ENCODE peak calls at places on chromosome 5, in nine cellular contexts. D is right lobe of liver, U is ovary, Q is breast epithelium, Y is suprapubic skin, C is sigmoid colon, R is heart left ventricle, I is Peyer's patch, M is body of pancreas. H is an unnamed sample. For H3K27me3, the result is how much of the 10 kb centered on the place peaks cover.

GRCh38 chr5:154078305-154078704 is 39.5 kb downstream of the MFAP3 start:
- DNase-seq in Q (no peak), I (no peak), U (no peak), C (no peak), R (no peak), Y (no peak), M (no peak), D (no peak), H (no peak)

GRCh38 chr5:82057051-82057450 is 85.2 kb downstream of the ATG10 start:
- DNase-seq in Y (no peak), I (no peak), R (no peak), Q (no peak), C (no peak), M (no peak), D (no peak), U (no peak), H (no peak)

GRCh38 chr5:132839426-132840301 is 9.2 kb upstream of the SHROOM1 start:
- DNase-seq in I (no peak), D (no peak), M (no peak), R (no peak), C (no peak), Q (no peak), Y (no peak), U (no peak), H (no peak)

GRCh38 chr5:66987949-66988838 is 208.4 kb downstream of the CD180 start:
- DNase-seq in Y (no peak), I (no peak), C (no peak), R (no peak), M (no peak), U (no peak), D (no peak), Q (no peak), H (no peak)

GRCh38 chr5:21199087-21199486 is 1211.1 kb upstream of the CDH18 start:
- DNase-seq in C (no peak), M (no peak), Q (no peak), Y (no peak), R (no peak), D (no peak), U (no peak), I (no peak), H (no peak)

GRCh38 chr5:33557605-33558004 is 116.8 kb downstream of the TARS1 start:
- DNase-seq in C (no peak), M (no peak), R (no peak), U (no peak), Q (no peak), I (no peak), Y (no peak), D (no peak), H (no peak)

GRCh38 chr5:176514244-176514918 is 22.8 kb downstream of the RNF44 start:
- DNase-seq in Q (no peak), D (no peak), C (no peak), U (no peak), Y (no peak), R (no peak), I (no peak), M (no peak), H (no peak)

GRCh38 chr5:74903165-74903787 is 37.1 kb upstream of the FAM169A start:
- DNase-seq in M (peak), Q (peak), Y (no peak), I (peak), R (no peak), U (no peak), C (no peak), D (peak), H (no peak)

GRCh38 chr5:132227235-132227484 is 493 bp downstream of the P4HA2 start:
- DNase-seq in C (no peak), R (no peak), Q (no peak), I (no peak), M (no peak), Y (peak), U (no peak), D (no peak), H (no peak)

GRCh38 chr5:31232273-31232888 is 38.9 kb downstream of the CDH6 start:
- DNase-seq in Q (no peak), U (no peak), I (no peak), C (no peak), D (no peak), R (no peak), M (peak), Y (no peak), H (no peak)

GRCh38 chr5:178458140-178458539 is 132.1 kb downstream of the COL23A1 start:
- DNase-seq in M (no peak), Y (no peak), I (peak), C (no peak), R (no peak), D (no peak), Q (no peak), U (no peak), H (no peak)

GRCh38 chr5:95984287-95984938 is 22.8 kb upstream of the ELL2 start:
- DNase-seq in R (no peak), Q (no peak), M (no peak), D (no peak), U (no peak), C (no peak), Y (no peak), I (no peak), H (no peak)

GRCh38 chr5:94433393-94434149 is 184.8 kb downstream of the KIAA0825 start:
- DNase-seq in Q (no peak), M (peak), U (no peak), D (no peak), R (no peak), I (no peak), C (peak), Y (no peak), H (no peak)

GRCh38 chr5:150777685-150778084 is 872 bp upstream of the SMIM3 start:
- DNase-seq in Y (no peak), R (no peak), I (no peak), Q (no peak), U (no peak), D (no peak), C (no peak), M (no peak), H (no peak)

GRCh38 chr5:2383678-2384025 is 367.8 kb downstream of the IRX2 start:
- DNase-seq in M (no peak), I (no peak), R (no peak), Y (no peak), C (no peak), U (no peak), D (no peak), Q (no peak), H (no peak)

GRCh38 chr5:9251379-9251980 is 294.4 kb downstream of the SEMA5A start:
- DNase-seq in Y (no peak), Q (no peak), R (no peak), M (no peak), U (no peak), I (no peak), D (no peak), C (no peak), H (no peak)

GRCh38 chr5:43602456-43602817 is 543 bp upstream of the NNT start:
- DNase-seq in I (peak), U (peak), Y (peak), R (no peak), D (no peak), C (peak), M (peak), Q (peak), H (no peak)

GRCh38 chr5:59529286-59529685 is 364.2 kb downstream of the PDE4D start:
- DNase-seq in R (no peak), C (no peak), Q (no peak), D (no peak), U (no peak), Y (no peak), M (no peak), I (no peak), H (no peak)

GRCh38 chr5:16685069-16685468 is 68.3 kb upstream of the RETREG1 start:
- DNase-seq in Q (no peak), M (no peak), R (no peak), U (no peak), I (no peak), Y (no peak), D (no peak), C (no peak), H (no peak)

GRCh38 chr5:5079871-5080270 is 60.3 kb upstream of the ADAMTS16 start:
- DNase-seq in Y (no peak), R (no peak), C (no peak), Q (no peak), U (no peak), D (no peak), M (no peak), I (no peak), H (peak)

GRCh38 chr5:137199201-137199600 is 299.9 kb downstream of the SPOCK1 start:
- DNase-seq in Y (no peak), I (no peak), Q (no peak), R (no peak), U (no peak), D (no peak), M (no peak), C (no peak), H (no peak)

GRCh38 chr5:39772307-39772706 is 347.5 kb upstream of the DAB2 start:
- DNase-seq in U (no peak), R (no peak), Q (no peak), I (no peak), Y (no peak), M (no peak), C (no peak), D (no peak), H (no peak)

GRCh38 chr5:2196989-2197531 is 314.3 kb upstream of the IRX4 start:
- DNase-seq in M (no peak), I (no peak), Q (no peak), R (no peak), U (no peak), D (no peak), Y (no peak), C (no peak), H (no peak)

GRCh38 chr5:25441810-25442209 is 797.0 kb upstream of the CDH10 start:
- DNase-seq in Y (no peak), Q (no peak), U (no peak), M (no peak), C (no peak), D (no peak), R (no peak), I (no peak), H (no peak)

GRCh38 chr5:52885614-52886013 is 97.9 kb downstream of the ITGA1 start:
- DNase-seq in I (no peak), D (no peak), Y (no peak), M (no peak), U (no peak), Q (no peak), R (no peak), C (no peak), H (no peak)

GRCh38 chr5:1732238-1732880 is 67.3 kb downstream of the MRPL36 start:
- DNase-seq in C (no peak), Q (no peak), I (no peak), D (peak), Y (no peak), U (no peak), M (no peak), R (no peak), H (no peak)

GRCh38 chr5:76403963-76404693 is 1.0 kb downstream of the IQGAP2 start:
- DNase-seq in U (no peak), Q (peak), R (peak), C (peak), D (peak), M (peak), Y (no peak), I (peak), H (no peak)

GRCh38 chr5:100780376-100780870 is 122.7 kb downstream of the ST8SIA4 start:
- DNase-seq in U (no peak), C (no peak), R (no peak), M (no peak), Y (no peak), D (no peak), I (no peak), Q (no peak), H (no peak)

GRCh38 chr5:104080646-104081175 is 518.1 kb upstream of the NUDT12 start:
- DNase-seq in C (no peak), R (no peak), I (no peak), D (no peak), Q (no peak), M (no peak), U (no peak), Y (no peak), H (no peak)

GRCh38 chr5:93722588-93722987 is 18.8 kb downstream of the POU5F2 start:
- DNase-seq in Y (no peak), U (no peak), R (no peak), D (no peak), I (no peak), Q (no peak), C (no peak), M (no peak), H (no peak)

GRCh38 chr5:167819406-167819805 is 472.0 kb upstream of the WWC1 start:
- DNase-seq in Y (no peak), Q (peak), U (no peak), M (no peak), D (no peak), C (no peak), I (no peak), R (no peak), H (no peak)

GRCh38 chr5:146680846-146681585 is 165.0 kb upstream of the GPR151 start:
- DNase-seq in C (no peak), M (no peak), I (no peak), D (no peak), U (no peak), Y (no peak), Q (no peak), R (no peak), H (no peak)

GRCh38 chr5:147482426-147483196 is 27.3 kb downstream of the DPYSL3 start:
- DNase-seq in R (no peak), U (no peak), M (peak), Y (no peak), I (no peak), D (no peak), Q (no peak), C (no peak), H (no peak)

GRCh38 chr5:57895766-57896165 is 413.2 kb upstream of the ACTBL2 start:
- DNase-seq in Y (no peak), C (no peak), U (no peak), I (no peak), M (no peak), Q (no peak), R (no peak), D (no peak), H (no peak)

GRCh38 chr5:14663734-14664269 is 716 bp upstream of the OTULIN start:
- DNase-seq in C (no peak), D (no peak), Y (no peak), M (no peak), Q (peak), I (peak), U (no peak), R (no peak), H (no peak)

GRCh38 chr5:172692981-172693380 is 51.9 kb downstream of the NEURL1B start:
- DNase-seq in Y (no peak), R (no peak), C (peak), I (no peak), M (no peak), Q (no peak), U (peak), D (peak), H (no peak)

GRCh38 chr5:176850371-176851245 is 40.2 kb downstream of the UNC5A start:
- DNase-seq in D (no peak), Y (no peak), M (no peak), C (no peak), Q (no peak), I (no peak), R (peak), U (no peak), H (no peak)

GRCh38 chr5:107005653-107006052 is 665.1 kb downstream of the EFNA5 start:
- DNase-seq in U (no peak), R (no peak), M (no peak), I (no peak), Y (no peak), D (no peak), Q (no peak), C (no peak), H (no peak)

GRCh38 chr5:144538845-144539244 is 368.2 kb downstream of the KCTD16 start:
- DNase-seq in D (no peak), M (no peak), Y (no peak), Q (no peak), U (no peak), R (no peak), I (no peak), C (no peak), H (no peak)

GRCh38 chr5:138213161-138214029 is at the start of gene CDC23:
- DNase-seq in D (peak), Q (peak), C (peak), M (peak), U (peak), Y (peak), R (peak), I (peak), H (peak)
- TF ChIP-seq POLR2A in D (peak), Q (peak), C (peak), M (peak), U (peak), Y (peak), R (peak), I (peak), H (no peak)

GRCh38 chr5:174303035-174303434 is 257.5 kb downstream of the NSG2 start:
- DNase-seq in Q (no peak), Y (no peak), U (no peak), D (no peak), I (no peak), M (no peak), R (no peak), C (no peak), H (no peak)

GRCh38 chr5:174306345-174307030 is 261.0 kb downstream of the NSG2 start:
- DNase-seq in Y (no peak), U (no peak), C (no peak), Q (no peak), D (no peak), R (no peak), I (no peak), M (no peak), H (no peak)

GRCh38 chr5:174303437-174304045 is 258.0 kb downstream of the NSG2 start:
- DNase-seq in Q (no peak), M (no peak), R (no peak), I (no peak), D (no peak), Y (no peak), U (no peak), C (no peak), H (no peak)

GRCh38 chr5:174307031-174307408 is 261.5 kb downstream of the NSG2 start:
- DNase-seq in C (no peak), I (no peak), D (no peak), Q (peak), Y (no peak), U (no peak), M (no peak), R (no peak), H (no peak)

GRCh38 chr5:174305241-174305681 is 259.8 kb downstream of the NSG2 start:
- DNase-seq in C (no peak), R (no peak), U (no peak), I (no peak), Y (no peak), M (no peak), Q (no peak), D (no peak), H (no peak)
- H3K27me3 ChIP-seq in C (under half), R (under half), U (under half), I (under half), Y (under half), M (under half), Q (under half), D (under half), H (under half)

DNA sequence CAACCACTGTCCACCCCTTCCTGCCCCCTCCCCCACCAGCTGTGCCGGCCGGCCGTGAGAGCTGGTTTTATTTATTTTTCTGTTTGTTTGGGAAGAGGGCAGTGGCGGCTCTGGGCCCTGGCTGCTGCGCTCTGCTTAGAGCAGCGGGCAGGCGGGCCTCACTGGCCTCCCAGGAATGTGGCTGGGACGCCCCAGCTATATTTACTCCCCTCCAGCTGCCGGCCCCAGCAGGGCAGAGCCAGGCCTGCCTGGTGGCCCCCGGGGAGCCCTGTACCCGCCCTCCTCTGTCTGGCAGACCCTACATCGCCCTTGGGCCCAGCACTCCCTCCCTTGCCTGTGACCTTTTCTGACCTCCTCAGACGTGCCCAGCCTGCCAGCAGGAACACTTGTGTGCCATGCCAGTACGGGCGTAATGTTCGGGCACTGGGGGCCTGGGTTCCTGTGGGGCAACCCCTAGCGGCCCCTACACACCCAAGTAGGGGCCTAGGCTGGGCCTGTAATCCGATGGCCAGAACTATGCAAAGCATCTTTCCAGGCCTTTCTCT is 7.7 kb downstream of the CXXC5 start:
- DNase-seq in M (peak), Y (no peak), D (peak), Q (no peak), C (no peak), R (peak), I (no peak), U (no peak), H (no peak)
- H3K4me3 ChIP-seq in M (no peak), Y (peak), D (peak), Q (peak), C (no peak), R (peak), I (no peak), U (no peak), H (peak)

GRCh38 chr5:119301210-119301609 is 54.6 kb upstream of the TNFAIP8 start:
- DNase-seq in U (no peak), R (no peak), D (no peak), I (no peak), Y (no peak), C (no peak), Q (no peak), M (no peak), H (no peak)

GRCh38 chr5:119301947-119302346 is 53.9 kb upstream of the TNFAIP8 start:
- DNase-seq in M (no peak), C (no peak), R (no peak), Y (no peak), D (no peak), U (no peak), Q (no peak), I (no peak), H (no peak)

GRCh38 chr5:119304439-119304838 is 51.4 kb upstream of the TNFAIP8 start:
- DNase-seq in D (no peak), M (no peak), U (no peak), I (no peak), C (no peak), R (no peak), Y (no peak), Q (no peak), H (no peak)

GRCh38 chr5:119302449-119302848 is 53.4 kb upstream of the TNFAIP8 start:
- DNase-seq in R (no peak), Y (no peak), Q (no peak), D (no peak), C (no peak), U (no peak), I (no peak), M (no peak), H (no peak)

DNA sequence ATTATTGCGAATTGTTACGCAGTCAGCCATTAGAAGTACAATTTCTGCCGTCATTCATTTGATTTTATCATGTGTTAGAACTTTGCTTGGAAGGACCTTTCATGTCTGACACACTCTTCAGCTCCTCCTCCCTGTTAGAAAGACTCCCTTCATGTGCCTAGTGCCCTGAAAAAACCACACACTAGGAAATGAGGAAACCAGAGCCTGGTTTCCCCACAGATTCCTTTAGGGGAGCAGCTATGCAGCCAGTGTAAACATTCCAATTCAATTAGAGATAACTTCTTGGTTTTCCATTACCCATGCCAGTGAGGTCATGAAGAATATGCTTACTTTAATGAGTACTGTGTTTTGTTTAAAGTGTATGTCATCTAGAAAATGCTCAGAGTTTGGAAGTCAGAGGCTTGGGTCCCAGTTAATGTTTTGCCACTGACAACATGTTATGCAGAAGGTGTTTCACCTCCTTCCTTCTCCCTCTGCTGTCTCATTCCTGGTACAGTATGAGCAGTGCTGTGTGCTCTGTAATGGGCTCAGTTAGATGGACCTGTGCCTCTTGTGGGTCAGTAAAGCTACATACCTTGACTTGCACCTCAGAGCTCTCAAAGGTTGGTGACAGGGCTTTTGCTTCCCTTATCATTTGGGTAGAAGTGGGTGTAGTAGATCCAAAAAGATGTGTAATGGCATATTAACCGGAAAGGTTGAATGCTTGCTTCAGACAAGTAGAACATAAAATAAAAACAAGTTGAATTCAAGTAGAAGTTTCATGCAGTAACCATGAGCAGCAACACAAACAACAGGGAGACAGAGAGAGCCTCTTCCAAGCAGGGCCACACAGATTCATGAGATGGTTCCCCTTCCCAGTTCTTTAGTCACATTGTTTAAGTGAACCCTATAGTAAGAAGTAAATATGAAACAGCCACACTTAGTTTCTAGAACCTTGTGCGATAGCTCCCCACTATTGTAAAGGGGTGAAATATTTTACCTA is 52.6 kb upstream of the TNFAIP8 start:
- DNase-seq in Y (no peak), M (peak), Q (peak), C (no peak), R (no peak), I (no peak), U (no peak), D (no peak), H (no peak)
- TF ChIP-seq POLR2A in Y (no peak), M (peak), Q (no peak), C (no peak), R (no peak), I (no peak), U (no peak), D (no peak), H (no peak)

H was measured in esophagus muscularis mucosa.